ENCODE peak calls at places on chromosomes 11 and 22, in eight cellular contexts. S is A549, K is gastrocnemius medialis, Q is heart left ventricle, D is esophagus squamous epithelium, N is H1, F is HepG2, Z is HFFc6. M is an unnamed sample.

GRCh38 chr11:86743223-86744118 is 56.9 kb upstream of the PRSS23 start:
- DNase-seq in S (peak; percentile 78), K (peak; percentile 44), Q (no peak), D (no peak), N (no peak), F (peak; percentile 57), Z (peak; percentile 98), M (peak; percentile 91)

GRCh38 chr11:72378704-72379383 is 55.5 kb downstream of the CLPB start:
- DNase-seq in S (no peak), K (peak; percentile 48), Q (peak; percentile 68), D (no peak), N (no peak), F (no peak), Z (no peak), M (peak; percentile 18)

GRCh38 chr11:64004590-64004984 is 18.3 kb downstream of the OTUB1 start:
- DNase-seq in S (no peak), K (no peak), Q (no peak), D (no peak), N (no peak), F (no peak), Z (no peak), M (no peak)

GRCh38 chr22:48567213-48567975 is 1260.3 kb downstream of the BRD1 start:
- DNase-seq in S (no peak), K (no peak), Q (no peak), D (no peak), N (no peak), F (no peak), Z (no peak), M (no peak)

GRCh38 chr11:328012-328411 is 7.4 kb upstream of the IFITM3 start:
- DNase-seq in S (no peak), K (no peak), Q (no peak), D (no peak), N (no peak), F (no peak), Z (no peak), M (no peak)

GRCh38 chr11:27703453-27703852 is 3.2 kb upstream of the BDNF start:
- DNase-seq in S (no peak), K (no peak), Q (no peak), D (no peak), N (no peak), F (no peak), Z (peak; percentile 70), M (no peak)

GRCh38 chr11:14314127-14314526 is 44.9 kb downstream of the RRAS2 start:
- DNase-seq in S (no peak), K (no peak), Q (no peak), D (no peak), N (no peak), F (no peak), Z (no peak), M (no peak)

GRCh38 chr11:60810583-60810982 is 25.4 kb downstream of the MS4A10 start:
- DNase-seq in S (no peak), K (no peak), Q (no peak), D (no peak), N (no peak), F (no peak), Z (no peak), M (no peak)

GRCh38 chr11:8773125-8773524 is 90.5 kb downstream of the RPL27A start:
- DNase-seq in S (no peak), K (no peak), Q (no peak), D (no peak), N (no peak), F (no peak), Z (no peak), M (no peak)

GRCh38 chr22:46079861-46080821 is 70.2 kb upstream of the PPARA start:
- DNase-seq in S (no peak), K (peak; percentile 75), Q (peak; percentile 80), D (no peak), N (no peak), F (no peak), Z (peak; percentile 87), M (peak; percentile 80)

GRCh38 chr11:73185680-73186293 is 32.3 kb upstream of the P2RY2 start:
- DNase-seq in S (peak; percentile 76), K (peak; percentile 73), Q (no peak), D (no peak), N (no peak), F (no peak), Z (peak; percentile 93), M (peak; percentile 61)

GRCh38 chr11:47399860-47400812 is 8.3 kb upstream of the SLC39A13 start:
- DNase-seq in S (no peak), K (no peak), Q (no peak), D (no peak), N (no peak), F (no peak), Z (no peak), M (no peak)

GRCh38 chr11:40032331-40032730 is 1427.1 kb downstream of the LRRC4C start:
- DNase-seq in S (no peak), K (no peak), Q (no peak), D (no peak), N (no peak), F (no peak), Z (no peak), M (no peak)

GRCh38 chr11:47991266-47991830 is 11.0 kb downstream of the PTPRJ start:
- DNase-seq in S (no peak), K (peak; percentile 65), Q (no peak), D (no peak), N (no peak), F (no peak), Z (no peak), M (no peak)

GRCh38 chr11:27350503-27350902 is 12.5 kb downstream of the CCDC34 start:
- DNase-seq in S (no peak), K (no peak), Q (no peak), D (no peak), N (no peak), F (no peak), Z (no peak), M (no peak)

GRCh38 chr11:108975641-108976071 is 310.8 kb downstream of the DDX10 start:
- DNase-seq in S (no peak), K (no peak), Q (peak; percentile 52), D (no peak), N (no peak), F (no peak), Z (no peak), M (no peak)

GRCh38 chr11:84091212-84091986 is 805.2 kb upstream of the CCDC90B start:
- DNase-seq in S (no peak), K (no peak), Q (no peak), D (no peak), N (no peak), F (no peak), Z (no peak), M (no peak)

GRCh38 chr11:34668583-34669053 is 47.7 kb downstream of the EHF start:
- DNase-seq in S (no peak), K (no peak), Q (no peak), D (no peak), N (no peak), F (no peak), Z (no peak), M (no peak)

GRCh38 chr22:43409800-43410199 is 2.0 kb upstream of the MPPED1 start:
- DNase-seq in S (no peak), K (no peak), Q (no peak), D (no peak), N (no peak), F (no peak), Z (no peak), M (no peak)
- TF ChIP-seq CTCF in S (no peak), K (no peak), Q (no peak), D (no peak), N (no peak), F (peak; percentile 54), Z (no peak), M (no peak)

GRCh38 chr11:61890536-61891330 is 612 bp downstream of the FADS3 start:
- DNase-seq in S (peak; percentile 50), K (peak; percentile 71), Q (peak; percentile 52), D (no peak), N (peak; percentile 77), F (peak; percentile 56), Z (peak; percentile 80), M (no peak)

GRCh38 chr11:61889831-61890230 is 1.5 kb downstream of the FADS3 start:
- DNase-seq in S (no peak), K (no peak), Q (no peak), D (no peak), N (no peak), F (no peak), Z (no peak), M (no peak)

GRCh38 chr11:61891331-61892084 is at the start of gene FADS3:
- DNase-seq in S (peak; percentile 76), K (peak; percentile 84), Q (peak; percentile 91), D (no peak), N (peak; percentile 93), F (peak; percentile 77), Z (peak; percentile 62), M (no peak)

GRCh38 chr11:61893981-61894380 is 2.6 kb upstream of the FADS3 start:
- DNase-seq in S (no peak), K (no peak), Q (no peak), D (no peak), N (no peak), F (no peak), Z (peak; percentile 96), M (peak; percentile 74)

DNA sequence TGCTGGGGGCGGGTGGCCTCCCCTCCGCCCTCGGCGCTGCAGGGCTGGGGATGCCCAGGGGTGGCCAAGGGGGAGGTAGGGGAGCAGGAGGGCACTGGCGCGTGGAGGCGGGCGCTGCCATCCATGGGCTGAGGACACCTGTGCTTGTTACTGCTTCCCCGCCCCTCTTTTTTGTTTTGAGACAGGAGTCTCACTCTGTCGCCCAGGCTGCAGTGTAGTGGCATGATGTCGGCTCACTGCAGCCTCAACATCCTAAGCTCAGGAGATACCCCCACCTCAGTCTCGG is 683 bp upstream of the FADS3 start:
- DNase-seq in S (no peak), K (no peak), Q (no peak), D (no peak), N (no peak), F (no peak), Z (no peak), M (no peak)
- TF ChIP-seq CTCF in S (no peak), K (no peak), Q (no peak), D (no peak), N (no peak), F (no peak), Z (no peak), M (peak; percentile 6)

DNA sequence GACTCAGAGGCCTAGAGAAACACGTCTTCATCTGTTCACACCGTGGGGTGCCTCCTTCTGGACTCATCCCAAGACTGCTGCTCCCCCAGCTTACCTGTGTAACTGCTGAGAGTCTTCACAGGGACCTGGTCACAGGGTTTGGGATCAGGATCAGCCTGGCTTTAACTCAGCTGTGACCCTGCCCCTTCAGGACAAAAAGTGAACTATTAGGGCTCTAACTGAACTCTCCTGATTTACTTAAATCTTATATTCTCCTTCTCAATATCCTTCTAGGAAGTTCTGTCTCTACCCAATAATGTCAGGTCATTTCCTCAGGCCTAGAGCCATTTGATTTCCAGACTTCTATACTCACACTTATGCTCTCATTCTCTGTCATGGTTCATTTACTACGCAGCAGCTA is 108.4 kb downstream of the ZNF280B start:
- DNase-seq in S (no peak), K (no peak), Q (no peak), D (no peak), N (no peak), F (no peak), Z (no peak), M (no peak)
- TF ChIP-seq CTCF in S (no peak), K (no peak), Q (no peak), D (no peak), N (no peak), F (no peak), Z (peak; percentile 23), M (no peak)

DNA sequence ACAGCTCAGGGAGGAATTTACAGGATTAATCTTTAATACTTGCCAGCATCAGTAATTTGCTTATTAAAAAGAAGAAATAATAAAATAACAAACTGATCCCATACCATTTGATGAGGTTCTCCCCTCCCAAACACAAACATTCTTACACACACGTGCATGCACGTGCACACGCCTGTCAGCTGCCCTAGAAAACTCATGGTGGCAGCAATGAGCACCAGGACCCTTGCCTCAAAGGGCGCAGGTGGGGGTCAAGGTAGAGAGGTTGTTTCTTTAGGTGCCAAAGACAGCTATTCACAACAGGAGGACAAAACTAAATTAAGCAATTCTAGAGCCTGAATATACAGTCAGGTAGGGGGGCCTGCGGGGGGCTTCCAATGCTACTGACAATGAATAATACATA is 219.3 kb downstream of the BUD13 start:
- DNase-seq in S (no peak), K (no peak), Q (no peak), D (no peak), N (no peak), F (no peak), Z (no peak), M (no peak)
- TF ChIP-seq CTCF in S (no peak), K (no peak), Q (no peak), D (no peak), N (no peak), F (peak; percentile 26), Z (no peak), M (no peak)

M was measured in AG09309.